ENCODE peak calls at places on chromosomes 1 and 21, in six cellular contexts. B is K562, T is SK-N-SH, U is sigmoid colon, S is suprapubic skin, C is transverse colon. Y is an unnamed sample.

GRCh38 chr1:218384576-218384975 is 39.4 kb downstream of the TGFB2 start:
- DNase-seq in B (no peak), T (no peak), U (no peak), S (no peak), C (no peak), Y (no peak)

GRCh38 chr21:31682625-31683024 is 23.1 kb downstream of the SOD1 start:
- DNase-seq in B (no peak), T (no peak), U (no peak), S (no peak), C (no peak), Y (no peak)

GRCh38 chr1:228734881-228735801 is at the start of gene RHOU:
- DNase-seq in B (no peak), T (peak; percentile 95), U (peak; percentile 89), S (peak; percentile 84), C (peak; percentile 80), Y (peak; percentile 92)

GRCh38 chr1:224534731-224535130 is 81.4 kb upstream of the CNIH3 start:
- DNase-seq in B (no peak), T (no peak), U (no peak), S (no peak), C (no peak), Y (peak; percentile 75)

GRCh38 chr1:89733748-89734147 is 87.1 kb upstream of the LRRC8D start:
- DNase-seq in B (no peak), T (no peak), U (no peak), S (no peak), C (no peak), Y (no peak)

GRCh38 chr21:26112979-26113378 is 57.6 kb downstream of the APP start:
- DNase-seq in B (no peak), T (no peak), U (no peak), S (no peak), C (no peak), Y (no peak)

GRCh38 chr1:37995773-37996379 is 6.1 kb upstream of the SF3A3 start:
- DNase-seq in B (no peak), T (peak; percentile 86), U (peak; percentile 96), S (peak; percentile 94), C (peak; percentile 74), Y (peak; percentile 93)

GRCh38 chr1:235995511-235995910 is 69.4 kb downstream of the NID1 start:
- DNase-seq in B (no peak), T (no peak), U (no peak), S (no peak), C (no peak), Y (no peak)

GRCh38 chr21:26783801-26784200 is 61.4 kb downstream of the ADAMTS1 start:
- DNase-seq in B (no peak), T (no peak), U (no peak), S (no peak), C (no peak), Y (no peak)

GRCh38 chr1:159960721-159961381 is 6.8 kb upstream of the SLAMF9 start:
- DNase-seq in B (no peak), T (no peak), U (peak; percentile 81), S (peak; percentile 84), C (peak; percentile 89), Y (no peak)

GRCh38 chr1:114097109-114097508 is 56.6 kb downstream of the SYT6 start:
- DNase-seq in B (no peak), T (no peak), U (no peak), S (no peak), C (no peak), Y (peak; percentile 92)

GRCh38 chr1:213914351-213914750 is 73.4 kb upstream of the PROX1 start:
- DNase-seq in B (no peak), T (no peak), U (no peak), S (no peak), C (no peak), Y (no peak)

GRCh38 chr1:65470766-65471165 is 50.3 kb downstream of the LEPR start:
- DNase-seq in B (no peak), T (no peak), U (no peak), S (no peak), C (no peak), Y (no peak)

GRCh38 chr1:33295023-33295422 is 25.9 kb downstream of the A3GALT2 start:
- DNase-seq in B (no peak), T (no peak), U (peak; percentile 60), S (no peak), C (no peak), Y (no peak)

GRCh38 chr1:192066202-192066601 is 92.1 kb upstream of the RGS18 start:
- DNase-seq in B (no peak), T (no peak), U (no peak), S (no peak), C (no peak), Y (no peak)

DNA sequence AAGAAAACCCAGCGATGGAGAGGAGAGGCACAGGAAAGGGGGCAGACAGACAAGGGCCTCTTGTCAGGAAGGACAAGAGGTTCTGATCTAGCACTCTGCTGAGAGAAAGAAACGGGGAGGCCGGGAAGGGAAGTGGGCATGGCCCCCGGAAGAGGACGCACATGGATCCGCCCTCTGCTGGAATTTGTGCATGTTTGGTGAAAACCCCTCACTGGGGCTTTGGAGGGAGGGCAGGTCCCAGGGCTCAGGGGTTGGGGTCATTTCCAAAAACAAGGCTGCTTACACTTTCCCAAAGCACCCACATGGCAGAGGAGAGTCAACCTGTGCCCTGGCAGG is 32.4 kb upstream of the ECE1 start:
- DNase-seq in B (no peak), T (no peak), U (peak; percentile 64), S (no peak), C (no peak), Y (no peak)
- H3K4me3 ChIP-seq in B (no peak overlapping the region), T (no peak overlapping the region), U (no peak overlapping the region), S (no peak overlapping the region), C (no peak overlapping the region), Y (no peak overlapping the region)

GRCh38 chr1:59900640-59901039 is 25.9 kb downstream of the CYP2J2 start:
- DNase-seq in B (no peak), T (peak; percentile 7), U (no peak), S (no peak), C (no peak), Y (peak; percentile 47)
- TF ChIP-seq EP300 in B (no peak), T (no peak), U (no peak), S (no peak), C (no peak), Y (no peak)

GRCh38 chr1:230109871-230110667 is 43.0 kb downstream of the GALNT2 start:
- DNase-seq in B (no peak), T (peak; percentile 60), U (peak; percentile 73), S (no peak), C (peak; percentile 74), Y (no peak)
- TF ChIP-seq POLR2AphosphoS5 in B (no peak), T (no peak), U (peak; percentile 74), S (no peak), C (no peak), Y (peak; percentile 6)

DNA sequence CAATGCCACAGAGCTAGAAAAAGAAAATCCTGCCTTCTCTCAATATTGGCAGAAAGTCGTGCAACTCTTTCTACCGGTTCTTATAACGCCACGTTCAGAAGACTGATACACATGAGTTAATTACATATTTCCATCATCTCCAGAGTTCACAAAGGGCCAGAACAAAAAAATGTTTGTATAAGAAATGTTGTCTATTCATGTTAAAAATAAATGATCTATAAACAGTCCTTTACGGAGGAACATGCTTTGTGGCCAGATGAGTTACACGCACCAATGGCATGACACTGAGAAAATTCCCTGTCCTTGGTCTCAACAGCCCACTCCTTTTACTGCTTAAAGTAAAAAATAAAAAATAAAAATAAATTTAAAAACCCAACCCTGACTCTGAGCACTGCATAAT is 29.5 kb downstream of the C2CD2 start:
- DNase-seq in B (no peak), T (no peak), U (peak; percentile 32), S (no peak), C (no peak), Y (no peak)
- H3K4me3 ChIP-seq in B (no peak overlapping the region), T (no peak overlapping the region), U (no peak overlapping the region), S (no peak overlapping the region), C (no peak overlapping the region), Y (peak overlapping the region; percentile 18)

GRCh38 chr1:149885364-149886111 is 13.8 kb upstream of the BOLA1 start:
- DNase-seq in B (peak; percentile 58), T (peak; percentile 54), U (peak; percentile 94), S (peak; percentile 93), C (peak; percentile 86), Y (peak; percentile 95)

GRCh38 chr1:149888999-149889289 is 10.4 kb upstream of the BOLA1 start:
- DNase-seq in B (no peak), T (no peak), U (peak; percentile 76), S (no peak), C (no peak), Y (no peak)

GRCh38 chr1:149888160-149888998 is 11.0 kb upstream of the BOLA1 start:
- DNase-seq in B (peak; percentile 77), T (peak; percentile 75), U (peak; percentile 94), S (peak; percentile 90), C (peak; percentile 86), Y (peak; percentile 96)

GRCh38 chr1:149886396-149887195 is 12.8 kb upstream of the BOLA1 start:
- DNase-seq in B (peak; percentile 93), T (peak; percentile 88), U (peak; percentile 97), S (peak; percentile 90), C (peak; percentile 88), Y (peak; percentile 97)

GRCh38 chr1:149887456-149888159 is 11.8 kb upstream of the BOLA1 start:
- DNase-seq in B (peak; percentile 88), T (peak; percentile 80), U (peak; percentile 96), S (peak; percentile 94), C (peak; percentile 81), Y (peak; percentile 95)
- TF ChIP-seq EP300 in B (peak; percentile 36), T (peak; percentile 22), U (no peak), S (no peak), C (no peak), Y (no peak)

GRCh38 chr1:94955767-94956632 is 29.1 kb upstream of the CNN3 start:
- DNase-seq in B (no peak), T (no peak), U (peak; percentile 73), S (no peak), C (no peak), Y (no peak)
- TF ChIP-seq POLR2AphosphoS5 in B (no peak), T (no peak), U (peak; percentile 33), S (no peak), C (no peak), Y (peak; percentile 17)

GRCh38 chr1:3746784-3747521 is 5.3 kb upstream of the CCDC27 start:
- DNase-seq in B (peak; percentile 98), T (peak; percentile 100), U (peak; percentile 93), S (peak; percentile 92), C (peak; percentile 87), Y (peak; percentile 96)
- H3K4me3 ChIP-seq in B (peak overlapping the region; percentile 72), T (peak overlapping the region; percentile 79), U (peak overlapping the region; percentile 81), S (peak overlapping the region; percentile 68), C (peak overlapping the region; percentile 82), Y (peak overlapping the region; percentile 85)

GRCh38 chr1:94772230-94772641 is 47.9 kb upstream of the SLC44A3 start:
- DNase-seq in B (no peak), T (no peak), U (no peak), S (no peak), C (no peak), Y (peak; percentile 8)
- TF ChIP-seq EP300 in B (no peak), T (no peak), U (no peak), S (no peak), C (no peak), Y (no peak)

DNA sequence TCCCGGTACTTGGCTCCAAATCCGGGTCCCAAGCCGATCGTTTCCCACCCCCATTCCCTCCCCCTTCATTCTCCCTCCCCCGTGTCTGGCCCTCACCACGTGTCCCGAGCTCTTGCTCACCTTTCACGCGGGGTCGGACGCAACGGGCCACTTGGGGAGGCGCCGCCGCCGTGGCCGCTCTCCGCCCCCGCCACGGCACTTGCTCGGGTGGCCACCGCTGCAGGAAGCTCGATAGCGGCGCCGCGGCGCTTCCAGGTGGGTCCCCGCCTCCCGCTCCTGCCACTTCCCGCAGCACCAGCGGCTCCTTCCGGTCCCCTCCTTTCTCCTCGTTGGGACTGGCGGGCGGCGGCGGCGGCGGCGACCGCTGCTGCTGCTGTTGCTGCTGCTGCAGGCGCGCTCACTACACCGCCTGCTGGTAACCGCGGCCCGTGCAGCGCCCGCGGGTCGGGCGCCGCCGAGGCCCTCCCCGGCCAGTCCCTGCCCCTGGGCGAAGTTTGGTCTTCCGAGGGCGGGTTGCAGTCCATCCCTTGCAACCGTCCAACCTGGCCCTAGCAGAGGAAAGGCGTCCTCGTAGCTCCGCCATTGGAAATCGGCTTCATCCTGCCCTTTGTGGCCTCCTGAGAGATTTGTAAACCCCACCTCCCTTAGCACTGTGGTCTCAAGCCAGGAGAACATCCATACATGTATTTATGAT is 831 bp upstream of the ZZZ3 start:
- DNase-seq in B (peak; percentile 90), T (peak; percentile 92), U (peak; percentile 96), S (peak; percentile 95), C (peak; percentile 94), Y (peak; percentile 96)
- TF ChIP-seq POLR2AphosphoS5 in B (peak; percentile 66), T (no peak), U (peak; percentile 47), S (peak; percentile 69), C (no peak), Y (peak; percentile 55)

Y was measured in esophagus muscularis mucosa.